ENCODE peak calls at places on chromosomes 6 and 20, in five cellular contexts. G, N, D, H and O are unnamed samples.

GRCh38 chr6:14476793-14477531 is 359.4 kb downstream of the CD83 start:
- DNase-seq in G (peak; percentile 100), N (no peak), H (peak; percentile 78), D (no peak), O (peak; percentile 87)

GRCh38 chr6:26311385-26312095 is 53.5 kb upstream of the BTN3A2 start:
- DNase-seq in H (no peak), G (peak; percentile 73), D (peak; percentile 71), N (peak; percentile 55), O (peak; percentile 84)

GRCh38 chr6:14401181-14401745 is 283.7 kb downstream of the CD83 start:
- DNase-seq in G (no peak), D (no peak), N (no peak), H (no peak), O (no peak)

GRCh38 chr6:117951783-117952182 is 44.7 kb downstream of the SLC35F1 start:
- DNase-seq in H (no peak), G (no peak), N (no peak), D (no peak), O (no peak)

GRCh38 chr20:24896984-24897383 is 52.1 kb upstream of the CST7 start:
- DNase-seq in H (no peak), D (no peak), N (no peak), G (no peak), O (no peak)

GRCh38 chr6:79167931-79168694 is 66.4 kb downstream of the HMGN3 start:
- DNase-seq in N (no peak), D (no peak), G (peak; percentile 3), H (no peak), O (peak; percentile 7)

GRCh38 chr6:11163932-11164331 is 52.4 kb upstream of the ERVFRD-1 start:
- DNase-seq in N (no peak), G (no peak), D (no peak), H (no peak), O (no peak)

GRCh38 chr6:88301888-88302768 is 136.0 kb upstream of the CNR1 start:
- DNase-seq in D (no peak), H (no peak), G (no peak), N (no peak), O (no peak)

GRCh38 chr6:168231393-168231957 is 88.1 kb downstream of the DACT2 start:
- DNase-seq in H (no peak), G (no peak), D (no peak), N (no peak), O (no peak)

GRCh38 chr6:39897699-39898098 is 36.6 kb downstream of the MOCS1 start:
- DNase-seq in G (no peak), H (no peak), N (no peak), D (no peak), O (no peak)

GRCh38 chr6:34973547-34974248 is 84.6 kb downstream of the ANKS1A start:
- DNase-seq in G (no peak), H (no peak), N (no peak), D (no peak), O (no peak)

GRCh38 chr6:113414511-113414910 is 442.6 kb upstream of the MARCKS start:
- DNase-seq in H (peak; percentile 37), G (peak; percentile 81), N (no peak), D (peak; percentile 57), O (peak; percentile 87)

GRCh38 chr6:20160541-20161283 is 51.6 kb downstream of the MBOAT1 start:
- DNase-seq in N (no peak), H (no peak), G (no peak), D (no peak), O (no peak)

GRCh38 chr6:138486249-138487121 is 12.8 kb downstream of the NHSL1 start:
- DNase-seq in H (no peak), G (no peak), D (no peak), N (no peak), O (no peak)

GRCh38 chr6:51514396-51515051 is 572.9 kb downstream of the PKHD1 start:
- DNase-seq in N (no peak), H (no peak), D (no peak), G (no peak), O (no peak)

GRCh38 chr20:434221-434620 is 26.1 kb downstream of the RBCK1 start:
- DNase-seq in D (no peak), N (peak; percentile 8), H (no peak), G (no peak), O (no peak)

GRCh38 chr6:116073765-116074450 is 13.2 kb upstream of the FRK start:
- DNase-seq in N (no peak), D (no peak), G (peak; percentile 87), H (peak; percentile 33), O (peak; percentile 66)

GRCh38 chr6:142845143-142845571 is 99.8 kb downstream of the HIVEP2 start:
- DNase-seq in D (no peak), H (no peak), N (no peak), G (no peak), O (peak; percentile 15)

GRCh38 chr6:139282684-139283083 is 9.1 kb downstream of the TXLNB start:
- DNase-seq in D (no peak), G (peak; percentile 8), N (no peak), H (no peak), O (no peak)

GRCh38 chr6:130537447-130537846 is 171.6 kb downstream of the TMEM200A start:
- DNase-seq in N (no peak), G (no peak), D (no peak), H (no peak), O (no peak)

GRCh38 chr20:37364927-37365272 is 19.0 kb downstream of the SRC start:
- DNase-seq in H (no peak), G (no peak), N (no peak), D (no peak), O (no peak)

GRCh38 chr6:81767163-81768000 is 14.9 kb upstream of the TENT5A start:
- DNase-seq in D (no peak), G (peak; percentile 41), N (no peak), H (no peak), O (peak; percentile 94)

GRCh38 chr20:24149881-24150307 is 161.3 kb upstream of the GGTLC1 start:
- DNase-seq in N (no peak), G (no peak), H (no peak), D (no peak), O (no peak)

GRCh38 chr6:37548067-37548674 is 48.5 kb upstream of the CCDC167 start:
- DNase-seq in G (peak; percentile 41), N (no peak), D (no peak), H (no peak), O (peak; percentile 30)

GRCh38 chr6:16430661-16431089 is 192.3 kb downstream of the GMPR start:
- DNase-seq in H (no peak), D (no peak), G (peak; percentile 62), N (no peak), O (no peak)

GRCh38 chr6:105193647-105194046 is 13.8 kb upstream of the POPDC3 start:
- DNase-seq in H (no peak), D (no peak), G (peak; percentile 80), N (no peak), O (peak; percentile 35)

GRCh38 chr6:143747347-143747842 is 69.6 kb downstream of the PHACTR2 start:
- DNase-seq in H (no peak), D (no peak), N (no peak), G (no peak), O (no peak)

GRCh38 chr20:878511-879307 is 37.4 kb downstream of the ANGPT4 start:
- DNase-seq in H (no peak), D (no peak), N (peak; percentile 43), G (peak; percentile 20), O (no peak)

GRCh38 chr20:23880426-23880825 is 878 bp upstream of the CST5 start:
- DNase-seq in D (no peak), G (peak; percentile 3), N (no peak), H (no peak), O (no peak)

GRCh38 chr6:154888426-154888825 is 106.7 kb upstream of the TIAM2 start:
- DNase-seq in D (no peak), G (no peak), N (no peak), H (no peak), O (no peak)

GRCh38 chr6:143549221-143549620 is 37.7 kb upstream of the FUCA2 start:
- DNase-seq in G (no peak), N (no peak), D (no peak), H (no peak), O (peak; percentile 39)

GRCh38 chr6:15961630-15962448 is 167.0 kb upstream of the MYLIP start:
- DNase-seq in H (no peak), N (no peak), D (no peak), G (no peak), O (no peak)

GRCh38 chr20:4069741-4070140 is 54.4 kb upstream of the RNF24 start:
- DNase-seq in D (no peak), G (peak; percentile 72), N (no peak), H (no peak), O (peak; percentile 21)

GRCh38 chr6:122833229-122833556 is 44.1 kb downstream of the SMPDL3A start:
- DNase-seq in D (no peak), H (no peak), N (no peak), G (no peak), O (no peak)

GRCh38 chr6:154754152-154754551 is 20.9 kb downstream of the SCAF8 start:
- DNase-seq in D (no peak), N (no peak), G (peak; percentile 73), H (no peak), O (no peak)

GRCh38 chr20:8722277-8722928 is 346.5 kb upstream of the PLCB4 start:
- DNase-seq in D (peak; percentile 59), H (peak; percentile 64), G (peak; percentile 77), N (no peak), O (peak; percentile 74)

GRCh38 chr6:32432050-32432450 is 7.6 kb upstream of the HLA-DRA start:
- DNase-seq in G (peak; percentile 30), N (no peak), H (no peak), D (peak; percentile 40), O (peak; percentile 19)